ENCODE peak calls at places on chromosome X, in ten cellular contexts. L is H7; I is left lung; E is K562; A is T follicular helper cell; P is H4; K is naive thymus-derived CD8-positive, alpha-beta T cell; C is pulmonary artery endothelial cell; H is cardiac fibroblast; V is neural crest cell. F is an unnamed sample.

GRCh38 chrX:153727108-153727931 is 2.7 kb downstream of the ABCD1 start:
- DNase-seq in H (peak; percentile 49), V (no peak), E (no peak), C (no peak), L (no peak), I (peak; percentile 52), K (no peak), A (no peak), P (peak; percentile 16), F (no peak)

GRCh38 chrX:123962794-123963373 is 1.4 kb downstream of the STAG2 start:
- DNase-seq in K (peak; percentile 86), E (peak; percentile 95), V (peak; percentile 56), H (peak; percentile 96), L (peak; percentile 85), A (peak; percentile 82), P (peak; percentile 95), I (peak; percentile 92), C (peak; percentile 80), F (peak; percentile 94)

GRCh38 chrX:16566571-16566970 is 83.4 kb upstream of the S100G start:
- DNase-seq in K (no peak), H (no peak), A (no peak), C (no peak), V (no peak), P (no peak), L (no peak), E (no peak), I (no peak), F (no peak)

GRCh38 chrX:48800574-48801280 is 1.1 kb upstream of the HDAC6 start:
- DNase-seq in E (peak; percentile 96), V (no peak), A (no peak), H (no peak), L (no peak), K (no peak), C (no peak), I (no peak), P (no peak), F (no peak)

GRCh38 chrX:131649741-131650140 is 105.9 kb downstream of the OR13H1 start:
- DNase-seq in K (no peak), H (no peak), I (no peak), L (no peak), V (no peak), E (no peak), P (no peak), A (no peak), C (no peak), F (no peak)

GRCh38 chrX:55908685-55909212 is 191.2 kb downstream of the RRAGB start:
- DNase-seq in L (peak; percentile 44), E (no peak), I (no peak), K (no peak), C (no peak), H (peak; percentile 4), P (peak; percentile 11), A (no peak), V (peak; percentile 1), F (peak; percentile 15)

GRCh38 chrX:20974326-20974725 is 399.9 kb upstream of the CNKSR2 start:
- DNase-seq in I (no peak), P (peak; percentile 45), E (no peak), A (no peak), C (no peak), K (no peak), L (no peak), H (peak; percentile 5), V (no peak), F (peak; percentile 77)

GRCh38 chrX:130060122-130061069 is 49.9 kb downstream of the ELF4 start:
- DNase-seq in P (peak; percentile 41), C (no peak), H (peak; percentile 65), L (peak; percentile 99), V (peak; percentile 87), A (peak; percentile 62), E (peak; percentile 89), I (peak; percentile 81), K (peak; percentile 57), F (peak; percentile 70)

F was measured in COLO829.